ENCODE peak calls at places on chromosomes 16 and 17, in seven cellular contexts. F, H, K, Z, J, L and X are unnamed samples.

GRCh38 chr17:63126607-63127006 is 160.6 kb downstream of the TANC2 start:
- DNase-seq in F (no peak), H (no peak), K (no peak), Z (no peak), J (no peak), L (no peak), X (no peak)

GRCh38 chr17:75625813-75626486 is 7.3 kb upstream of the SMIM5 start:
- DNase-seq in F (no peak), H (peak; percentile 30), K (no peak), Z (no peak), J (no peak), L (no peak), X (no peak)

GRCh38 chr17:29116652-29117439 is 63.4 kb downstream of the MYO18A start:
- DNase-seq in F (peak; percentile 80), H (peak; percentile 77), K (no peak), Z (peak; percentile 68), J (no peak), L (peak; percentile 4), X (peak; percentile 69)

GRCh38 chr16:84323626-84324025 is 28.9 kb downstream of the WFDC1 start:
- DNase-seq in F (no peak), H (no peak), K (no peak), Z (no peak), J (no peak), L (no peak), X (no peak)

GRCh38 chr17:21375757-21376584 is at the start of gene KCNJ12:
- DNase-seq in F (peak; percentile 53), H (no peak), K (no peak), Z (no peak), J (peak; percentile 64), L (peak; percentile 33), X (no peak)

GRCh38 chr16:90012978-90013745 is 6.1 kb downstream of the DBNDD1 start:
- DNase-seq in F (no peak), H (peak; percentile 80), K (no peak), Z (no peak), J (no peak), L (no peak), X (no peak)

GRCh38 chr17:70476368-70476767 is 307.0 kb downstream of the KCNJ2 start:
- DNase-seq in F (no peak), H (no peak), K (no peak), Z (no peak), J (no peak), L (no peak), X (no peak)

GRCh38 chr16:67150833-67151396 is at the start of gene B3GNT9:
- DNase-seq in F (peak; percentile 64), H (peak; percentile 67), K (no peak), Z (no peak), J (no peak), L (peak; percentile 73), X (peak; percentile 66)

GRCh38 chr17:15377608-15378007 is 36.2 kb upstream of the TEKT3 start:
- DNase-seq in F (no peak), H (no peak), K (peak; percentile 10), Z (no peak), J (peak; percentile 86), L (no peak), X (peak; percentile 87)